ENCODE peak calls at places on chromosomes 11 and 22, in ten cellular contexts. P, Z, E, H, S, U, V, O, C and D are unnamed samples.

GRCh38 chr22:31212783-31213626 is 907 bp downstream of the LIMK2 start:
- DNase-seq in P (no peak), Z (no peak), E (no peak), H (peak), S (no peak), U (no peak), V (no peak), O (no peak), C (no peak), D (no peak)

GRCh38 chr11:35061516-35062440 is 77.2 kb upstream of the CD44 start:
- DNase-seq in P (no peak), Z (no peak), E (no peak), H (no peak), S (no peak), U (no peak), V (no peak), O (no peak), C (no peak), D (no peak)

GRCh38 chr11:112588252-112588668 is 327.6 kb upstream of the PLET1 start:
- DNase-seq in P (peak), Z (peak), E (peak), H (peak), S (peak), U (peak), V (peak), O (peak), C (peak), D (peak)

GRCh38 chr11:16365456-16366355 is 9.4 kb upstream of the SOX6 start:
- DNase-seq in P (no peak), Z (no peak), E (no peak), H (no peak), S (no peak), U (no peak), V (no peak), O (no peak), C (no peak), D (no peak)

GRCh38 chr11:11849127-11849746 is 7.5 kb downstream of the USP47 start:
- DNase-seq in P (peak), Z (no peak), E (no peak), H (peak), S (peak), U (peak), V (peak), O (no peak), C (peak), D (peak)

GRCh38 chr11:36237341-36237740 is 51.9 kb downstream of the COMMD9 start:
- DNase-seq in P (no peak), Z (no peak), E (no peak), H (no peak), S (no peak), U (no peak), V (no peak), O (no peak), C (no peak), D (no peak)

GRCh38 chr11:126492331-126492730 is 136.8 kb downstream of the ST3GAL4 start:
- DNase-seq in P (no peak), Z (no peak), E (peak), H (no peak), S (no peak), U (no peak), V (no peak), O (no peak), C (no peak), D (no peak)

GRCh38 chr11:464316-464715 is 14.2 kb downstream of the PTDSS2 start:
- DNase-seq in P (no peak), Z (no peak), E (no peak), H (no peak), S (no peak), U (no peak), V (no peak), O (no peak), C (no peak), D (no peak)

GRCh38 chr11:65262381-65262680 is 569 bp downstream of the POLA2 start:
- DNase-seq in P (no peak), Z (no peak), E (no peak), H (no peak), S (peak), U (no peak), V (no peak), O (no peak), C (no peak), D (no peak)

GRCh38 chr22:47209077-47209514 is 446.6 kb downstream of the TBC1D22A start:
- DNase-seq in P (no peak), Z (no peak), E (no peak), H (no peak), S (no peak), U (no peak), V (no peak), O (no peak), C (no peak), D (no peak)

GRCh38 chr11:118922745-118923627 is 2.7 kb downstream of the BCL9L start:
- DNase-seq in P (no peak), Z (no peak), E (peak), H (no peak), S (peak), U (no peak), V (no peak), O (no peak), C (no peak), D (no peak)

GRCh38 chr11:112082729-112083128 is 3.8 kb downstream of the TIMM8B start:
- DNase-seq in P (no peak), Z (no peak), E (no peak), H (no peak), S (no peak), U (no peak), V (no peak), O (peak), C (no peak), D (no peak)

GRCh38 chr11:106424111-106424510 is 346.6 kb downstream of the AASDHPPT start:
- DNase-seq in P (no peak), Z (no peak), E (no peak), H (no peak), S (no peak), U (no peak), V (no peak), O (peak), C (no peak), D (no peak)

GRCh38 chr22:50118557-50119168 is 28.9 kb downstream of the MOV10L1 start:
- DNase-seq in P (no peak), Z (no peak), E (no peak), H (no peak), S (no peak), U (no peak), V (no peak), O (peak), C (no peak), D (no peak)

GRCh38 chr11:67242548-67242947 is 23.7 kb upstream of the GRK2 start:
- DNase-seq in P (no peak), Z (no peak), E (no peak), H (no peak), S (no peak), U (no peak), V (no peak), O (no peak), C (no peak), D (no peak)

GRCh38 chr11:60251485-60252207 is 8.7 kb upstream of the MS4A4E start:
- DNase-seq in P (peak), Z (no peak), E (no peak), H (peak), S (no peak), U (no peak), V (no peak), O (no peak), C (peak), D (peak)

GRCh38 chr11:77284476-77285468 is 16.7 kb downstream of the GDPD4 start:
- DNase-seq in P (no peak), Z (no peak), E (no peak), H (no peak), S (no peak), U (no peak), V (no peak), O (no peak), C (no peak), D (no peak)